ENCODE peak calls at places on chromosomes 7 and 10, in eight cellular contexts. One of them, this sample, is unnamed.

GRCh38 chr7:151312831-151313809 is 28.5 kb upstream of the NUB1 start:
- DNase-seq in transverse colon: no peak
- DNase-seq in mucosa of descending colon: no peak
- DNase-seq in WERI-Rb-1: no peak
- DNase-seq in psoas muscle: no peak
- DNase-seq in HCT116: no peak
- DNase-seq in PC-9: no peak
- DNase-seq in uterus: no peak
- DNase-seq in this sample: no peak

GRCh38 chr10:93026072-93026471 is 34.5 kb upstream of the CYP26C1 start:
- DNase-seq in HCT116: no peak
- DNase-seq in WERI-Rb-1: no peak
- DNase-seq in psoas muscle: no peak
- DNase-seq in uterus: no peak
- DNase-seq in mucosa of descending colon: no peak
- DNase-seq in PC-9: no peak
- DNase-seq in transverse colon: no peak
- DNase-seq in this sample: no peak

GRCh38 chr10:29357962-29358635 is 69.2 kb downstream of the LYZL1 start:
- DNase-seq in transverse colon: no peak
- DNase-seq in PC-9: no peak
- DNase-seq in psoas muscle: no peak
- DNase-seq in mucosa of descending colon: no peak
- DNase-seq in uterus: no peak
- DNase-seq in WERI-Rb-1: no peak
- DNase-seq in HCT116: no peak
- DNase-seq in this sample: no peak

GRCh38 chr7:44201813-44202212 is 1.0 kb downstream of the YKT6 start:
- DNase-seq in mucosa of descending colon: no peak
- DNase-seq in HCT116: no peak
- DNase-seq in PC-9: no peak
- DNase-seq in psoas muscle: no peak
- DNase-seq in WERI-Rb-1: no peak
- DNase-seq in transverse colon: no peak
- DNase-seq in uterus: no peak
- DNase-seq in this sample: no peak

GRCh38 chr7:43763183-43763582 is 4.7 kb downstream of the BLVRA start:
- DNase-seq in transverse colon: no peak
- DNase-seq in PC-9: no peak
- DNase-seq in psoas muscle: no peak
- DNase-seq in WERI-Rb-1: no peak
- DNase-seq in uterus: no peak
- DNase-seq in HCT116: no peak
- DNase-seq in mucosa of descending colon: no peak
- DNase-seq in this sample: no peak

GRCh38 chr10:113891476-113891875 is 37.0 kb downstream of the NHLRC2 start:
- DNase-seq in transverse colon: no peak
- DNase-seq in mucosa of descending colon: no peak
- DNase-seq in psoas muscle: no peak
- DNase-seq in uterus: no peak
- DNase-seq in WERI-Rb-1: no peak
- DNase-seq in HCT116: no peak
- DNase-seq in PC-9: no peak
- DNase-seq in this sample: no peak

GRCh38 chr7:41538810-41539724 is 163.8 kb downstream of the INHBA start:
- DNase-seq in psoas muscle: no peak
- DNase-seq in mucosa of descending colon: no peak
- DNase-seq in transverse colon: no peak
- DNase-seq in HCT116: no peak
- DNase-seq in WERI-Rb-1: no peak
- DNase-seq in uterus: no peak
- DNase-seq in PC-9: no peak
- DNase-seq in this sample: no peak

GRCh38 chr7:142385528-142386340 is 127.9 kb upstream of the PRSS58 start:
- DNase-seq in transverse colon: peak
- DNase-seq in mucosa of descending colon: peak
- DNase-seq in WERI-Rb-1: peak
- DNase-seq in PC-9: peak
- DNase-seq in uterus: no peak
- DNase-seq in psoas muscle: no peak
- DNase-seq in HCT116: peak
- DNase-seq in this sample: peak

GRCh38 chr7:142581341-142581740 is 167.9 kb upstream of the PRSS1 start:
- DNase-seq in transverse colon: no peak
- DNase-seq in uterus: no peak
- DNase-seq in psoas muscle: no peak
- DNase-seq in mucosa of descending colon: no peak
- DNase-seq in HCT116: no peak
- DNase-seq in PC-9: peak
- DNase-seq in WERI-Rb-1: no peak
- DNase-seq in this sample: no peak

GRCh38 chr10:31353574-31353973 is 34.6 kb downstream of the ZEB1 start:
- DNase-seq in transverse colon: no peak
- DNase-seq in psoas muscle: no peak
- DNase-seq in HCT116: peak
- DNase-seq in mucosa of descending colon: no peak
- DNase-seq in PC-9: peak
- DNase-seq in uterus: no peak
- DNase-seq in WERI-Rb-1: no peak
- DNase-seq in this sample: peak

GRCh38 chr7:150405584-150406310 is 26.6 kb downstream of the ZNF775 start:
- DNase-seq in psoas muscle: no peak
- DNase-seq in PC-9: no peak
- DNase-seq in WERI-Rb-1: no peak
- DNase-seq in uterus: no peak
- DNase-seq in mucosa of descending colon: no peak
- DNase-seq in transverse colon: peak
- DNase-seq in HCT116: no peak
- DNase-seq in this sample: no peak

GRCh38 chr7:8260871-8261707 is 878 bp downstream of the ICA1 start:
- DNase-seq in psoas muscle: peak
- DNase-seq in uterus: peak
- DNase-seq in PC-9: peak
- DNase-seq in transverse colon: peak
- DNase-seq in WERI-Rb-1: peak
- DNase-seq in mucosa of descending colon: peak
- DNase-seq in HCT116: no peak
- DNase-seq in this sample: no peak

GRCh38 chr10:3754727-3755439 is 30.1 kb downstream of the KLF6 start:
- DNase-seq in psoas muscle: no peak
- DNase-seq in HCT116: peak
- DNase-seq in transverse colon: no peak
- DNase-seq in PC-9: peak
- DNase-seq in uterus: no peak
- DNase-seq in mucosa of descending colon: no peak
- DNase-seq in WERI-Rb-1: no peak
- DNase-seq in this sample: peak

GRCh38 chr10:122281751-122282150 is 10.7 kb downstream of the BTBD16 start:
- DNase-seq in uterus: no peak
- DNase-seq in HCT116: no peak
- DNase-seq in mucosa of descending colon: no peak
- DNase-seq in transverse colon: no peak
- DNase-seq in PC-9: no peak
- DNase-seq in WERI-Rb-1: no peak
- DNase-seq in psoas muscle: no peak
- DNase-seq in this sample: no peak

GRCh38 chr10:71677261-71677660 is 42.3 kb downstream of the C10orf105 start:
- DNase-seq in transverse colon: no peak
- DNase-seq in WERI-Rb-1: no peak
- DNase-seq in PC-9: no peak
- DNase-seq in mucosa of descending colon: no peak
- DNase-seq in uterus: no peak
- DNase-seq in psoas muscle: no peak
- DNase-seq in HCT116: no peak
- DNase-seq in this sample: no peak

GRCh38 chr10:110078317-110078716 is 70.5 kb downstream of the ADD3 start:
- DNase-seq in mucosa of descending colon: no peak
- DNase-seq in WERI-Rb-1: no peak
- DNase-seq in psoas muscle: no peak
- DNase-seq in uterus: no peak
- DNase-seq in PC-9: no peak
- DNase-seq in HCT116: no peak
- DNase-seq in transverse colon: no peak
- DNase-seq in this sample: no peak

GRCh38 chr10:133009218-133009954 is 67.0 kb upstream of the CFAP46 start:
- DNase-seq in WERI-Rb-1: no peak
- DNase-seq in uterus: no peak
- DNase-seq in transverse colon: peak
- DNase-seq in mucosa of descending colon: peak
- DNase-seq in PC-9: peak
- DNase-seq in psoas muscle: peak
- DNase-seq in HCT116: no peak
- DNase-seq in this sample: no peak

DNA sequence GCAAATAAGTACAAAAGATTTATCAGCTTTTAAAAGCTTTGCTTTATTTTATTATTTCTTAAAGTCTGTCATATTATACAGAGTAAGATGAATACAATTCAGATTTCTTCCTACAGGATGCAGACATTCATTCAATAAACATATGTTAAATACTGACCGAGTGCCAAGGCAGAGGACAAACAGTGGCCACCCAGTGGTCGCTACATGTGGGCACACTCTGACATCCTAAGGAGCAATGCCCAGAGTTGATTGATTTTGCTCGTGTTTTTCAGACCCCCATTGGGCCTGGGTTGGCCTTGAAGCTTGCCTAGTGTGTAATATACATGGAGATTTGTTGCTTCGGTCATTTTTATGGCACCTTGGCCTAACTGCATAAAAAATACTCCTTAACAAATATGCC is 201.2 kb downstream of the CCDC3 start:
- DNase-seq in HCT116: no peak
- DNase-seq in psoas muscle: no peak
- DNase-seq in mucosa of descending colon: no peak
- DNase-seq in PC-9: no peak
- DNase-seq in WERI-Rb-1: no peak
- DNase-seq in uterus: no peak
- DNase-seq in transverse colon: no peak
- DNase-seq in this sample: no peak
- TF ChIP-seq CTCF in HCT116: peak
- TF ChIP-seq CTCF in psoas muscle: no peak
- TF ChIP-seq CTCF in mucosa of descending colon: no peak
- TF ChIP-seq CTCF in PC-9: peak
- TF ChIP-seq CTCF in WERI-Rb-1: no peak
- TF ChIP-seq CTCF in uterus: no peak
- TF ChIP-seq CTCF in transverse colon: no peak
- TF ChIP-seq CTCF in this sample: peak

GRCh38 chr10:22230331-22230833 is 12.6 kb upstream of the EBLN1 start:
- DNase-seq in transverse colon: no peak
- DNase-seq in WERI-Rb-1: peak
- DNase-seq in PC-9: no peak
- DNase-seq in HCT116: peak
- DNase-seq in uterus: no peak
- DNase-seq in psoas muscle: no peak
- DNase-seq in mucosa of descending colon: peak
- DNase-seq in this sample: no peak
- H3K4me3 ChIP-seq in transverse colon: peak
- H3K4me3 ChIP-seq in WERI-Rb-1: peak
- H3K4me3 ChIP-seq in PC-9: peak
- H3K4me3 ChIP-seq in HCT116: peak
- H3K4me3 ChIP-seq in uterus: peak
- H3K4me3 ChIP-seq in psoas muscle: peak
- H3K4me3 ChIP-seq in mucosa of descending colon: peak
- H3K4me3 ChIP-seq in this sample: peak

DNA sequence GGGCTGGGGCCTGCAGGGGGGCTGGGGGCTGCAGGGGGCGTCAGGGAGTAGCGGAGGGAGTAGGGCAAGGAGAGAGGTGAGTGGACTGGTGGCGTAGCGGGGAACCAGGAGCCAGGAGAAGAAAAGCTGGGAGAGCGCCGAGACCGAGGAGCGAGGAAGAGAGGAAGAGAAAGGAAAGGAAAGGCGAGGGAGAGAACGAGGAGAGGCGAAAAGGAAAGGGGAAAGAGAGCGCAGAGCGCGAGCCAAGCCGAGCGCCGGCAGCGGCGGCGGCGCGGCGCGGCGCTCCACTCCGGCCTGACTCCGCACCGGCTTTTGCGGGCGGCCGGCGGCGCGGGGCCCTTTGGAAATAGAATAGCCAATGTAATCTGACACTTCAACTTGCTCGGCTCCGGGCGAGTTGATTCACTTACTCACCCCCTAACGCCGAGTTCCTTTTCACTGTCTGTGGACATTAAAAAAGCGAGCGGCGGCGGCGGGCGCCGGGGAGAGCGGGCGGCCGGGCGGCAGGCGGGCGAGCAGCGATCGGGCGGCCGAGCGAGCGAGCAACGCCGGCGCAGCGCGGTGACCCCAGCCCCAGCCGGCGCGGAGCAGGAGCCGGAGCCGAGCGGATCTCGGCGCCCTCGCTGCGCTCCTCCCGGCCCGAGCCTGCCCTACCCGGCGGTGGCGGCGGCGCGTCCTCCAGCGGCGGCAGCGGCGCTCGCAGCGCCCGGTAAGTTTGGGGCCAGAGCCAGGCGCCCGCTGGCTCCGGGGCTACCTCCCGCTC is at the start of gene ZMIZ1:
- DNase-seq in mucosa of descending colon: peak
- DNase-seq in PC-9: peak
- DNase-seq in transverse colon: peak
- DNase-seq in HCT116: peak
- DNase-seq in uterus: peak
- DNase-seq in WERI-Rb-1: peak
- DNase-seq in psoas muscle: peak
- DNase-seq in this sample: peak
- TF ChIP-seq CTCF in mucosa of descending colon: no peak
- TF ChIP-seq CTCF in PC-9: no peak
- TF ChIP-seq CTCF in transverse colon: no peak
- TF ChIP-seq CTCF in HCT116: no peak
- TF ChIP-seq CTCF in uterus: peak
- TF ChIP-seq CTCF in WERI-Rb-1: peak
- TF ChIP-seq CTCF in psoas muscle: peak
- TF ChIP-seq CTCF in this sample: no peak

GRCh38 chr7:139186146-139186545 is 44.9 kb upstream of the UBN2 start:
- DNase-seq in HCT116: no peak
- DNase-seq in mucosa of descending colon: no peak
- DNase-seq in uterus: no peak
- DNase-seq in PC-9: no peak
- DNase-seq in WERI-Rb-1: no peak
- DNase-seq in transverse colon: no peak
- DNase-seq in psoas muscle: no peak
- DNase-seq in this sample: no peak

GRCh38 chr7:139180700-139181311 is 50.2 kb upstream of the UBN2 start:
- DNase-seq in mucosa of descending colon: no peak
- DNase-seq in uterus: no peak
- DNase-seq in WERI-Rb-1: no peak
- DNase-seq in PC-9: no peak
- DNase-seq in transverse colon: no peak
- DNase-seq in psoas muscle: no peak
- DNase-seq in HCT116: no peak
- DNase-seq in this sample: no peak

GRCh38 chr7:139181404-139181803 is 49.6 kb upstream of the UBN2 start:
- DNase-seq in uterus: no peak
- DNase-seq in HCT116: no peak
- DNase-seq in transverse colon: no peak
- DNase-seq in psoas muscle: no peak
- DNase-seq in mucosa of descending colon: no peak
- DNase-seq in PC-9: no peak
- DNase-seq in WERI-Rb-1: no peak
- DNase-seq in this sample: no peak

GRCh38 chr7:139183878-139184338 is 47.1 kb upstream of the UBN2 start:
- DNase-seq in transverse colon: no peak
- DNase-seq in WERI-Rb-1: no peak
- DNase-seq in uterus: no peak
- DNase-seq in HCT116: no peak
- DNase-seq in mucosa of descending colon: no peak
- DNase-seq in psoas muscle: no peak
- DNase-seq in PC-9: no peak
- DNase-seq in this sample: no peak

GRCh38 chr7:139182363-139182762 is 48.7 kb upstream of the UBN2 start:
- DNase-seq in HCT116: no peak
- DNase-seq in PC-9: no peak
- DNase-seq in psoas muscle: no peak
- DNase-seq in mucosa of descending colon: no peak
- DNase-seq in uterus: no peak
- DNase-seq in transverse colon: no peak
- DNase-seq in WERI-Rb-1: no peak
- DNase-seq in this sample: no peak
- H3K4me3 ChIP-seq in HCT116: no peak
- H3K4me3 ChIP-seq in PC-9: no peak
- H3K4me3 ChIP-seq in psoas muscle: no peak
- H3K4me3 ChIP-seq in mucosa of descending colon: no peak
- H3K4me3 ChIP-seq in uterus: no peak
- H3K4me3 ChIP-seq in transverse colon: no peak
- H3K4me3 ChIP-seq in WERI-Rb-1: no peak
- H3K4me3 ChIP-seq in this sample: no peak

This sample was measured in kidney epithelial cell.